ENCODE peak calls at places on chromosomes 3 and 15, in eight cellular contexts. P is progenitor cell of endocrine pancreas; R is Panc1; S is hypothalamus; N is iPS-NIHi11; F is stimulated activated CD4-positive, alpha-beta T cell treated with anti-CD3 and anti-CD28 coated beads, Interleukin-12 subunit alpha, Interleukin-12 subunit beta, amount 100 ng/mL, for 4 hours; V is T-helper 9 cell; H is AG08396. W is an unnamed sample.
A peak's percentile ranks its signal among the peaks of the same experiment; 100 is the strongest.

GRCh38 chr3:99526927-99527326 is 111.5 kb upstream of the COL8A1 start:
- DNase-seq in R (no peak), N (no peak), P (no peak), F (no peak), H (no peak), V (no peak), S (no peak), W (no peak)

GRCh38 chr15:31264534-31265089 is 62.0 kb upstream of the KLF13 start:
- DNase-seq in S (no peak), R (no peak), P (no peak), F (no peak), N (no peak), V (no peak), H (no peak), W (no peak)

GRCh38 chr3:157335677-157336076 is 101.0 kb upstream of the PTX3 start:
- DNase-seq in F (no peak), P (no peak), N (peak; percentile 66), R (no peak), V (no peak), H (peak; percentile 38), S (no peak), W (no peak)

GRCh38 chr15:67838789-67839332 is 984 bp downstream of the RNU6-1 start:
- DNase-seq in R (no peak), S (peak; percentile 31), N (peak; percentile 75), P (peak; percentile 61), V (no peak), F (no peak), H (peak; percentile 68), W (no peak)

GRCh38 chr3:158352551-158352950 is 218.4 kb upstream of the MLF1 start:
- DNase-seq in V (no peak), P (no peak), S (no peak), R (no peak), F (no peak), N (no peak), H (no peak), W (no peak)

GRCh38 chr15:80251505-80252280 is at the start of gene CTXND1:
- DNase-seq in H (peak; percentile 39), R (no peak), P (peak; percentile 25), V (no peak), F (no peak), N (peak; percentile 73), S (no peak), W (no peak)

GRCh38 chr3:46848271-46849097 is 14.8 kb downstream of the MYL3 start:
- DNase-seq in P (no peak), R (no peak), F (no peak), H (peak; percentile 42), N (peak; percentile 82), S (no peak), V (no peak), W (no peak)

GRCh38 chr3:9826815-9827574 is 16.8 kb downstream of the RPUSD3 start:
- DNase-seq in H (no peak), S (no peak), F (no peak), R (no peak), V (no peak), P (no peak), N (peak; percentile 71), W (no peak)

GRCh38 chr3:147881933-147882332 is 472.8 kb downstream of the ZIC1 start:
- DNase-seq in H (no peak), V (no peak), S (no peak), R (no peak), F (no peak), N (no peak), P (no peak), W (no peak)

W was measured in SW 1271.